ENCODE peak calls at places on chromosomes 11 and 22, in nine cellular contexts. M is neuronal stem cell; H is aorta; T is activated naive CD4-positive, alpha-beta T cell; D is pancreas; F is IMR-90; Q is GM20000; O is H54; E is EL. C is an unnamed sample.

GRCh38 chr11:75720639-75721038 is 3.0 kb downstream of the MOGAT2 start:
- DNase-seq in M (no peak), H (no peak), T (no peak), D (no peak), F (no peak), Q (no peak), O (no peak), E (no peak), C (no peak)

GRCh38 chr11:64970731-64971151 is 1.2 kb downstream of the MAJIN start:
- DNase-seq in M (no peak), H (no peak), T (no peak), D (no peak), F (no peak), Q (no peak), O (peak), E (no peak), C (no peak)

GRCh38 chr11:122069946-122070345 is 46.1 kb downstream of the BLID start:
- DNase-seq in M (peak), H (peak), T (no peak), D (peak), F (peak), Q (peak), O (no peak), E (peak), C (peak)

GRCh38 chr22:37563153-37564081 is 3.1 kb downstream of the CDC42EP1 start:
- DNase-seq in M (no peak), H (peak), T (no peak), D (peak), F (peak), Q (no peak), O (peak), E (peak), C (peak)

GRCh38 chr11:103883856-103884255 is 152.6 kb upstream of the DDI1 start:
- DNase-seq in M (no peak), H (no peak), T (no peak), D (no peak), F (no peak), Q (no peak), O (no peak), E (no peak), C (no peak)

GRCh38 chr11:71206186-71206585 is 46.2 kb downstream of the SHANK2 start:
- DNase-seq in M (peak), H (peak), T (no peak), D (no peak), F (peak), Q (no peak), O (no peak), E (no peak), C (no peak)

GRCh38 chr22:23396362-23397007 is 183.6 kb downstream of the IGLL1 start:
- DNase-seq in M (no peak), H (no peak), T (no peak), D (peak), F (no peak), Q (no peak), O (no peak), E (no peak), C (no peak)

GRCh38 chr11:101091781-101092180 is 37.8 kb downstream of the PGR start:
- DNase-seq in M (no peak), H (no peak), T (no peak), D (no peak), F (no peak), Q (no peak), O (no peak), E (no peak), C (no peak)

GRCh38 chr11:69292221-69292648 is 1.7 kb upstream of the MYEOV start:
- DNase-seq in M (peak), H (peak), T (no peak), D (peak), F (no peak), Q (peak), O (no peak), E (no peak), C (peak)

GRCh38 chr11:71977743-71978418 is 20.8 kb upstream of the IL18BP start:
- DNase-seq in M (peak), H (peak), T (no peak), D (no peak), F (peak), Q (no peak), O (no peak), E (peak), C (peak)

GRCh38 chr22:39454385-39454871 is 2.4 kb upstream of the MGAT3 start:
- DNase-seq in M (no peak), H (no peak), T (no peak), D (no peak), F (no peak), Q (no peak), O (no peak), E (no peak), C (no peak)

C was measured in HAP-1.